ENCODE peak calls at places on chromosomes 6 and 20, in four cellular contexts. One of them, this sample, is unnamed.

GRCh38 chr6:66508433-66508832 is 801.4 kb upstream of the EYS start:
- DNase-seq in small intestine: no peak
- DNase-seq in GM23248: peak; percentile 0
- DNase-seq in heart right ventricle: no peak
- DNase-seq in this sample: no peak

GRCh38 chr6:151056230-151056907 is 183.4 kb upstream of the AKAP12 start:
- DNase-seq in GM23248: no peak
- DNase-seq in heart right ventricle: no peak
- DNase-seq in small intestine: no peak
- DNase-seq in this sample: no peak

GRCh38 chr20:44080646-44081267 is 106.2 kb downstream of the JPH2 start:
- DNase-seq in small intestine: peak; percentile 80
- DNase-seq in heart right ventricle: peak; percentile 69
- DNase-seq in GM23248: peak; percentile 83
- DNase-seq in this sample: peak; percentile 43

GRCh38 chr20:54228841-54229240 is 21.0 kb downstream of the PFDN4 start:
- DNase-seq in GM23248: peak; percentile 56
- DNase-seq in small intestine: no peak
- DNase-seq in heart right ventricle: no peak
- DNase-seq in this sample: no peak

GRCh38 chr6:13653296-13653695 is 38.2 kb downstream of the NOL7 start:
- DNase-seq in GM23248: peak; percentile 52
- DNase-seq in heart right ventricle: no peak
- DNase-seq in small intestine: no peak
- DNase-seq in this sample: no peak

GRCh38 chr6:107064579-107065065 is 36.6 kb downstream of the MTRES1 start:
- DNase-seq in heart right ventricle: peak; percentile 63
- DNase-seq in small intestine: peak; percentile 33
- DNase-seq in GM23248: peak; percentile 49
- DNase-seq in this sample: no peak

GRCh38 chr20:50534567-50534966 is 24.4 kb downstream of the PTPN1 start:
- DNase-seq in heart right ventricle: no peak
- DNase-seq in GM23248: peak; percentile 86
- DNase-seq in small intestine: no peak
- DNase-seq in this sample: peak; percentile 34

GRCh38 chr6:78324213-78324612 is 543.1 kb upstream of the IRAK1BP1 start:
- DNase-seq in small intestine: no peak
- DNase-seq in heart right ventricle: no peak
- DNase-seq in GM23248: peak; percentile 19
- DNase-seq in this sample: no peak

GRCh38 chr6:18488526-18489270 is 101.5 kb downstream of the RNF144B start:
- DNase-seq in small intestine: no peak
- DNase-seq in GM23248: peak; percentile 18
- DNase-seq in heart right ventricle: no peak
- DNase-seq in this sample: no peak

GRCh38 chr6:29678114-29678513 is 2.8 kb downstream of the ZFP57 start:
- DNase-seq in heart right ventricle: no peak
- DNase-seq in small intestine: no peak
- DNase-seq in GM23248: no peak
- DNase-seq in this sample: no peak

GRCh38 chr6:33761922-33762629 is 15.4 kb upstream of the IP6K3 start:
- DNase-seq in GM23248: peak; percentile 56
- DNase-seq in heart right ventricle: peak; percentile 80
- DNase-seq in small intestine: peak; percentile 70
- DNase-seq in this sample: peak; percentile 98

GRCh38 chr6:136627191-136627590 is 77.0 kb upstream of the MAP7 start:
- DNase-seq in heart right ventricle: no peak
- DNase-seq in small intestine: peak; percentile 59
- DNase-seq in GM23248: no peak
- DNase-seq in this sample: no peak

GRCh38 chr6:10933126-10933525 is 46.3 kb downstream of the SYCP2L start:
- DNase-seq in small intestine: no peak
- DNase-seq in GM23248: no peak
- DNase-seq in heart right ventricle: no peak
- DNase-seq in this sample: no peak

GRCh38 chr20:17624551-17625245 is 54.8 kb downstream of the DSTN start:
- DNase-seq in heart right ventricle: no peak
- DNase-seq in small intestine: no peak
- DNase-seq in GM23248: no peak
- DNase-seq in this sample: no peak

GRCh38 chr6:508614-509013 is 117.1 kb downstream of the IRF4 start:
- DNase-seq in GM23248: no peak
- DNase-seq in heart right ventricle: no peak
- DNase-seq in small intestine: no peak
- DNase-seq in this sample: no peak

GRCh38 chr6:90575267-90575666 is 11.6 kb downstream of the MAP3K7 start:
- DNase-seq in heart right ventricle: no peak
- DNase-seq in small intestine: no peak
- DNase-seq in GM23248: no peak
- DNase-seq in this sample: no peak

GRCh38 chr6:43665376-43665775 is 20.5 kb downstream of the RSPH9 start:
- DNase-seq in heart right ventricle: no peak
- DNase-seq in small intestine: no peak
- DNase-seq in GM23248: peak; percentile 56
- DNase-seq in this sample: no peak

GRCh38 chr6:144415835-144416237 is 130.7 kb downstream of the UTRN start:
- DNase-seq in small intestine: no peak
- DNase-seq in heart right ventricle: no peak
- DNase-seq in GM23248: peak; percentile 81
- DNase-seq in this sample: no peak

GRCh38 chr6:27814665-27815424 is 97.4 kb downstream of the OR2B2 start:
- DNase-seq in small intestine: peak; percentile 94
- DNase-seq in heart right ventricle: peak; percentile 79
- DNase-seq in GM23248: peak; percentile 85
- DNase-seq in this sample: peak; percentile 16

GRCh38 chr6:1110164-1110563 is 201.7 kb upstream of the FOXQ1 start:
- DNase-seq in GM23248: no peak
- DNase-seq in heart right ventricle: no peak
- DNase-seq in small intestine: peak; percentile 11
- DNase-seq in this sample: no peak

GRCh38 chr6:42704937-42705374 is 17.4 kb downstream of the PRPH2 start:
- DNase-seq in GM23248: no peak
- DNase-seq in small intestine: peak; percentile 24
- DNase-seq in heart right ventricle: no peak
- DNase-seq in this sample: no peak

GRCh38 chr20:58659841-58660240 is 8.8 kb downstream of the STX16 start:
- DNase-seq in GM23248: no peak
- DNase-seq in small intestine: peak; percentile 28
- DNase-seq in heart right ventricle: no peak
- DNase-seq in this sample: no peak

GRCh38 chr20:62596486-62596885 is 45.8 kb upstream of the SLCO4A1 start:
- DNase-seq in small intestine: no peak
- DNase-seq in heart right ventricle: no peak
- DNase-seq in GM23248: no peak
- DNase-seq in this sample: no peak

GRCh38 chr6:5339757-5340156 is 78.4 kb downstream of the FARS2 start:
- DNase-seq in heart right ventricle: no peak
- DNase-seq in small intestine: peak; percentile 15
- DNase-seq in GM23248: no peak
- DNase-seq in this sample: no peak

GRCh38 chr6:36765943-36766648 is 68.5 kb downstream of the RAB44 start:
- DNase-seq in small intestine: peak; percentile 85
- DNase-seq in heart right ventricle: peak; percentile 83
- DNase-seq in GM23248: peak; percentile 91
- DNase-seq in this sample: peak; percentile 71

GRCh38 chr6:111890981-111891380 is 17.7 kb upstream of the FYN start:
- DNase-seq in heart right ventricle: no peak
- DNase-seq in small intestine: no peak
- DNase-seq in GM23248: peak; percentile 64
- DNase-seq in this sample: no peak

GRCh38 chr6:119318176-119318575 is 31.4 kb downstream of the MAN1A1 start:
- DNase-seq in small intestine: no peak
- DNase-seq in heart right ventricle: no peak
- DNase-seq in GM23248: no peak
- DNase-seq in this sample: no peak

GRCh38 chr6:90369024-90369519 is 72.4 kb upstream of the BACH2 start:
- DNase-seq in small intestine: peak; percentile 43
- DNase-seq in GM23248: peak; percentile 98
- DNase-seq in heart right ventricle: peak; percentile 65
- DNase-seq in this sample: peak; percentile 69

GRCh38 chr6:23533954-23534725 is 591.9 kb upstream of the NRSN1 start:
- DNase-seq in heart right ventricle: no peak
- DNase-seq in GM23248: peak; percentile 35
- DNase-seq in small intestine: no peak
- DNase-seq in this sample: no peak

GRCh38 chr20:18412202-18412901 is 54.5 kb downstream of the DZANK1 start:
- DNase-seq in small intestine: no peak
- DNase-seq in heart right ventricle: no peak
- DNase-seq in GM23248: no peak
- DNase-seq in this sample: no peak

GRCh38 chr20:16554766-16555543 is 18.3 kb downstream of the KIF16B start:
- DNase-seq in small intestine: no peak
- DNase-seq in heart right ventricle: no peak
- DNase-seq in GM23248: no peak
- DNase-seq in this sample: peak; percentile 43

GRCh38 chr20:16553684-16554083 is 19.6 kb downstream of the KIF16B start:
- DNase-seq in small intestine: no peak
- DNase-seq in GM23248: no peak
- DNase-seq in heart right ventricle: no peak
- DNase-seq in this sample: no peak

GRCh38 chr20:16553161-16553560 is 20.1 kb downstream of the KIF16B start:
- DNase-seq in small intestine: no peak
- DNase-seq in heart right ventricle: no peak
- DNase-seq in GM23248: no peak
- DNase-seq in this sample: no peak

GRCh38 chr20:16556299-16556698 is 16.9 kb downstream of the KIF16B start:
- DNase-seq in small intestine: no peak
- DNase-seq in heart right ventricle: no peak
- DNase-seq in GM23248: peak; percentile 66
- DNase-seq in this sample: no peak

GRCh38 chr20:16555754-16556153 is 17.5 kb downstream of the KIF16B start:
- DNase-seq in small intestine: no peak
- DNase-seq in GM23248: peak; percentile 40
- DNase-seq in heart right ventricle: no peak
- DNase-seq in this sample: no peak
- H3K9me3 ChIP-seq in small intestine: no peaks in the 10 kb centered on the region
- H3K9me3 ChIP-seq in GM23248: no peaks in the 10 kb centered on the region
- H3K9me3 ChIP-seq in heart right ventricle: no peaks in the 10 kb centered on the region
- H3K9me3 ChIP-seq in this sample: no peaks in the 10 kb centered on the region

GRCh38 chr20:37925265-37926165 is 22.6 kb downstream of the VSTM2L start:
- DNase-seq in small intestine: no peak
- DNase-seq in GM23248: no peak
- DNase-seq in heart right ventricle: no peak
- DNase-seq in this sample: no peak
- H3K9me3 ChIP-seq in small intestine: no peaks in the 10 kb centered on the region
- H3K9me3 ChIP-seq in GM23248: no peaks in the 10 kb centered on the region
- H3K9me3 ChIP-seq in heart right ventricle: no peaks in the 10 kb centered on the region
- H3K9me3 ChIP-seq in this sample: no peaks in the 10 kb centered on the region

GRCh38 chr20:56091635-56092180 is 86.4 kb upstream of the CBLN4 start:
- DNase-seq in small intestine: no peak
- DNase-seq in GM23248: no peak
- DNase-seq in heart right ventricle: no peak
- DNase-seq in this sample: no peak

GRCh38 chr20:56088381-56088780 is 83.1 kb upstream of the CBLN4 start:
- DNase-seq in GM23248: no peak
- DNase-seq in heart right ventricle: no peak
- DNase-seq in small intestine: no peak
- DNase-seq in this sample: no peak

DNA sequence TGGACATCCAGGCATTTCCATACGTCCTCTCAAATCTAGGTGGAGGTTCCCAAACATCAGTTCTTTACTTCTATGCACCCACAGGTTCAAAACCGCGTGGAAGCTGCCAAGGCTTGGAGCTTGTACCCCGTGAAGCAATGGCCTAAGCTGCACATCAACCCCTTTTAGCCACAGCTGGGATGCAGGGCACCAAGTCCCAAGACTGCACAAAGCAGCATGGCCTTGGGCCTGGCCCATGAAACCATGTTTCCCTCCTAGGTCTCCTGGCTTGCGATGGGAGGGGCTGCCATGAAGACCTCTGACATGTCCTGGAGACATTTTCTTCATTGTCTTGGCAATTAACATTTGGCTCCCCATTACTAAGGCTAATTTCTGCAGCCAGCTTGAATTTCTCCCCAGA is 88.9 kb upstream of the CBLN4 start:
- DNase-seq in heart right ventricle: no peak
- DNase-seq in GM23248: no peak
- DNase-seq in small intestine: no peak
- DNase-seq in this sample: no peak
- H3K9me3 ChIP-seq in heart right ventricle: no peaks in the 10 kb centered on the region
- H3K9me3 ChIP-seq in GM23248: no peaks in the 10 kb centered on the region
- H3K9me3 ChIP-seq in small intestine: peaks cover 4% of the 10 kb centered on the region
- H3K9me3 ChIP-seq in this sample: no peaks in the 10 kb centered on the region

GRCh38 chr6:154341326-154341725 is 15.3 kb downstream of the IPCEF1 start:
- DNase-seq in GM23248: no peak
- DNase-seq in heart right ventricle: no peak
- DNase-seq in small intestine: no peak
- DNase-seq in this sample: no peak

GRCh38 chr6:154341876-154342275 is 14.7 kb downstream of the IPCEF1 start:
- DNase-seq in heart right ventricle: no peak
- DNase-seq in small intestine: no peak
- DNase-seq in GM23248: no peak
- DNase-seq in this sample: no peak

GRCh38 chr6:154331750-154332149 is 24.9 kb downstream of the IPCEF1 start:
- DNase-seq in heart right ventricle: no peak
- DNase-seq in small intestine: no peak
- DNase-seq in GM23248: peak; percentile 15
- DNase-seq in this sample: no peak

GRCh38 chr6:154337423-154338005 is 19.1 kb downstream of the IPCEF1 start:
- DNase-seq in heart right ventricle: no peak
- DNase-seq in small intestine: no peak
- DNase-seq in GM23248: no peak
- DNase-seq in this sample: no peak
- H3K9me3 ChIP-seq in heart right ventricle: no peaks in the 10 kb centered on the region
- H3K9me3 ChIP-seq in small intestine: no peaks in the 10 kb centered on the region
- H3K9me3 ChIP-seq in GM23248: no peaks in the 10 kb centered on the region
- H3K9me3 ChIP-seq in this sample: no peaks in the 10 kb centered on the region

GRCh38 chr20:57241592-57241991 is 24.8 kb downstream of the BMP7 start:
- DNase-seq in small intestine: no peak
- DNase-seq in heart right ventricle: no peak
- DNase-seq in GM23248: no peak
- DNase-seq in this sample: no peak
- H3K9me3 ChIP-seq in small intestine: no peaks in the 10 kb centered on the region
- H3K9me3 ChIP-seq in heart right ventricle: no peaks in the 10 kb centered on the region
- H3K9me3 ChIP-seq in GM23248: no peaks in the 10 kb centered on the region
- H3K9me3 ChIP-seq in this sample: no peaks in the 10 kb centered on the region